ENCODE peak calls at places on chromosomes 13 and 19, in ten cellular contexts. W is M059J, Y is RPMI7951, A is HTR-8/SVneo, B is ELR, K is mesendoderm, C is activated gamma-delta T cell treated with Interleukin-2 at 50 U/mL for 16 hours, E is brain microvascular endothelial cell, I is GM03348, H is GM23248. P is an unnamed sample.

GRCh38 chr13:52665325-52665724 is 12.7 kb downstream of the SUGT1 start:
- DNase-seq in K (peak; percentile 28), E (no peak), B (peak; percentile 66), W (peak; percentile 33), C (no peak), I (peak; percentile 33), Y (peak; percentile 20), H (peak; percentile 60), A (no peak), P (no peak)

GRCh38 chr19:22784051-22784450 is at the start of gene ZNF99:
- DNase-seq in Y (peak; percentile 8), C (no peak), K (no peak), W (no peak), I (no peak), H (no peak), B (no peak), A (peak; percentile 15), E (no peak), P (no peak)

GRCh38 chr19:10979950-10980349 is 19.1 kb downstream of the SMARCA4 start:
- DNase-seq in Y (no peak), A (no peak), K (no peak), C (no peak), H (peak; percentile 66), W (no peak), E (no peak), B (no peak), I (no peak), P (no peak)

GRCh38 chr13:80551650-80552497 is 210.9 kb upstream of the SPRY2 start:
- DNase-seq in A (no peak), E (no peak), Y (no peak), B (no peak), K (no peak), H (no peak), I (no peak), C (no peak), W (no peak), P (no peak)

GRCh38 chr19:1935484-1936208 is 5.3 kb upstream of the CSNK1G2 start:
- DNase-seq in H (peak; percentile 27), B (peak; percentile 53), A (no peak), W (peak; percentile 46), Y (peak; percentile 45), I (no peak), E (no peak), C (no peak), K (peak; percentile 78), P (no peak)

GRCh38 chr13:77513719-77514335 is 21.7 kb upstream of the SCEL start:
- DNase-seq in C (no peak), H (no peak), B (no peak), A (no peak), Y (no peak), I (no peak), K (no peak), E (no peak), W (no peak), P (no peak)

GRCh38 chr13:99686157-99686572 is 184.9 kb downstream of the TM9SF2 start:
- DNase-seq in A (no peak), K (peak; percentile 90), H (peak; percentile 33), W (peak; percentile 1), E (peak; percentile 64), I (peak; percentile 5), C (no peak), B (no peak), Y (no peak), P (no peak)

GRCh38 chr19:54918499-54918898 is 12.6 kb downstream of the NCR1 start:
- DNase-seq in I (no peak), A (no peak), B (no peak), K (peak; percentile 19), Y (no peak), H (no peak), C (no peak), E (no peak), W (no peak), P (no peak)

GRCh38 chr19:55257461-55258411 is 1.1 kb downstream of the PPP6R1 start:
- DNase-seq in E (peak; percentile 9), Y (peak; percentile 38), K (peak; percentile 40), H (peak; percentile 61), B (peak; percentile 56), A (no peak), C (no peak), W (peak; percentile 18), I (peak; percentile 48), P (peak; percentile 33)

GRCh38 chr13:59706101-59706976 is 457.4 kb downstream of the DIAPH3 start:
- DNase-seq in K (no peak), Y (no peak), E (no peak), A (no peak), B (no peak), I (no peak), C (no peak), H (no peak), W (no peak), P (no peak)

GRCh38 chr13:110340812-110341444 is 33.8 kb downstream of the COL4A2 start:
- DNase-seq in B (peak; percentile 88), K (peak; percentile 59), W (no peak), H (peak; percentile 65), E (peak; percentile 93), A (peak; percentile 18), Y (no peak), I (no peak), C (peak; percentile 45), P (no peak)

GRCh38 chr19:1067341-1068103 is 555 bp downstream of the ARHGAP45 start:
- DNase-seq in E (no peak), W (peak; percentile 32), I (no peak), Y (no peak), C (peak; percentile 66), A (no peak), K (no peak), H (no peak), B (no peak), P (no peak)

GRCh38 chr13:79085021-79085420 is 321.0 kb downstream of the RBM26 start:
- DNase-seq in A (no peak), H (no peak), W (no peak), B (no peak), E (no peak), Y (no peak), I (no peak), C (no peak), K (no peak), P (no peak)

GRCh38 chr13:60922526-60923231 is 493.0 kb downstream of the PCDH20 start:
- DNase-seq in W (no peak), H (no peak), B (no peak), E (no peak), A (no peak), K (peak; percentile 67), I (no peak), C (no peak), Y (no peak), P (no peak)

GRCh38 chr13:111344471-111345191 is 24.2 kb downstream of the TEX29 start:
- DNase-seq in E (peak; percentile 12), A (no peak), W (peak; percentile 28), I (no peak), K (peak; percentile 94), B (peak; percentile 51), C (no peak), Y (no peak), H (peak; percentile 56), P (no peak)

GRCh38 chr19:51227324-51227723 is 2.4 kb downstream of the CD33 start:
- DNase-seq in C (no peak), K (no peak), H (no peak), A (no peak), Y (no peak), B (no peak), E (no peak), W (no peak), I (no peak), P (no peak)

GRCh38 chr13:33195693-33196464 is 89.7 kb downstream of the STARD13 start:
- DNase-seq in E (no peak), I (no peak), K (no peak), C (no peak), H (no peak), B (no peak), W (no peak), Y (no peak), A (no peak), P (no peak)

GRCh38 chr13:39913928-39914327 is 258.5 kb downstream of the COG6 start:
- DNase-seq in C (no peak), E (peak; percentile 59), W (peak; percentile 10), K (no peak), B (no peak), H (peak; percentile 13), Y (peak; percentile 14), I (no peak), A (no peak), P (no peak)

GRCh38 chr19:50854636-50855410 is at the start of gene KLK3:
- DNase-seq in B (no peak), I (no peak), Y (no peak), A (no peak), E (no peak), W (no peak), K (no peak), C (no peak), H (no peak), P (no peak)